ENCODE peak calls at places on chromosomes 16 and 17, in ten cellular contexts. C is heart right ventricle, E is Panc1, A is astrocyte, M is cardiac fibroblast, P is left lung, J is coronary artery, O is BJ, H is hepatocyte, L is kidney. B is an unnamed sample.

GRCh38 chr17:46872421-46872820 is 21.0 kb downstream of the WNT9B start:
- DNase-seq in L (peak), J (no peak), H (no peak), M (no peak), P (no peak), O (no peak), E (no peak), A (no peak), C (no peak), B (no peak)

GRCh38 chr17:69473801-69474170 is 59.3 kb downstream of the MAP2K6 start:
- DNase-seq in L (no peak), C (no peak), J (no peak), M (no peak), P (no peak), O (peak), A (peak), H (no peak), E (no peak), B (peak)

GRCh38 chr17:40518401-40519088 is 17.1 kb upstream of the TNS4 start:
- DNase-seq in L (no peak), A (peak), O (no peak), J (peak), E (no peak), H (peak), P (no peak), C (no peak), M (no peak), B (no peak)

GRCh38 chr16:27286446-27286845 is 17.9 kb upstream of the NSMCE1 start:
- DNase-seq in M (peak), P (no peak), O (peak), E (peak), L (no peak), C (peak), H (no peak), J (no peak), A (peak), B (peak)

GRCh38 chr17:70076831-70077230 is 1.8 kb downstream of the KCNJ16 start:
- DNase-seq in H (no peak), O (no peak), M (no peak), P (no peak), A (no peak), J (no peak), E (no peak), C (no peak), L (no peak), B (no peak)

GRCh38 chr17:55690105-55690508 is 32.6 kb downstream of the TMEM100 start:
- DNase-seq in E (no peak), M (no peak), O (no peak), C (no peak), L (no peak), H (no peak), A (no peak), P (no peak), J (no peak), B (no peak)

GRCh38 chr16:28974007-28974436 is 556 bp upstream of the SPNS1 start:
- DNase-seq in M (peak), J (no peak), H (peak), L (no peak), O (peak), E (no peak), C (peak), A (peak), P (peak), B (peak)

GRCh38 chr16:86029131-86029741 is 130.3 kb downstream of the IRF8 start:
- DNase-seq in P (no peak), H (peak), M (peak), C (peak), E (no peak), J (no peak), O (no peak), A (peak), L (peak), B (peak)

GRCh38 chr16:15855704-15856003 is 1.2 kb downstream of the MYH11 start:
- DNase-seq in A (no peak), H (no peak), E (no peak), O (no peak), J (no peak), M (no peak), P (no peak), C (no peak), L (no peak), B (no peak)

GRCh38 chr16:75095204-75095621 is 21.4 kb downstream of the LDHD start:
- DNase-seq in O (no peak), A (no peak), H (no peak), P (no peak), C (no peak), J (no peak), M (no peak), L (no peak), E (no peak), B (no peak)

GRCh38 chr16:27840311-27841060 is 223.0 kb downstream of the GSG1L start:
- DNase-seq in C (no peak), O (no peak), A (no peak), M (no peak), E (no peak), H (no peak), J (no peak), P (no peak), L (no peak), B (no peak)

GRCh38 chr17:21214777-21215541 is 998 bp upstream of the TMEM11 start:
- DNase-seq in A (peak), M (peak), J (no peak), L (no peak), P (no peak), C (peak), E (no peak), O (no peak), H (peak), B (peak)

GRCh38 chr17:44315760-44316731 is 7.6 kb downstream of the RUNDC3A start:
- DNase-seq in M (no peak), O (no peak), A (no peak), H (no peak), P (no peak), C (no peak), E (no peak), L (no peak), J (no peak), B (no peak)

GRCh38 chr17:76497699-76497978 is 3.6 kb downstream of the RHBDF2 start:
- DNase-seq in H (no peak), O (no peak), M (no peak), P (no peak), C (no peak), J (no peak), L (no peak), A (no peak), E (no peak), B (no peak)
- H3K4me3 ChIP-seq in H (no peak), O (peak), M (no peak), P (no peak), C (no peak), J (peak), L (no peak), A (no peak), E (peak), B (peak)

DNA sequence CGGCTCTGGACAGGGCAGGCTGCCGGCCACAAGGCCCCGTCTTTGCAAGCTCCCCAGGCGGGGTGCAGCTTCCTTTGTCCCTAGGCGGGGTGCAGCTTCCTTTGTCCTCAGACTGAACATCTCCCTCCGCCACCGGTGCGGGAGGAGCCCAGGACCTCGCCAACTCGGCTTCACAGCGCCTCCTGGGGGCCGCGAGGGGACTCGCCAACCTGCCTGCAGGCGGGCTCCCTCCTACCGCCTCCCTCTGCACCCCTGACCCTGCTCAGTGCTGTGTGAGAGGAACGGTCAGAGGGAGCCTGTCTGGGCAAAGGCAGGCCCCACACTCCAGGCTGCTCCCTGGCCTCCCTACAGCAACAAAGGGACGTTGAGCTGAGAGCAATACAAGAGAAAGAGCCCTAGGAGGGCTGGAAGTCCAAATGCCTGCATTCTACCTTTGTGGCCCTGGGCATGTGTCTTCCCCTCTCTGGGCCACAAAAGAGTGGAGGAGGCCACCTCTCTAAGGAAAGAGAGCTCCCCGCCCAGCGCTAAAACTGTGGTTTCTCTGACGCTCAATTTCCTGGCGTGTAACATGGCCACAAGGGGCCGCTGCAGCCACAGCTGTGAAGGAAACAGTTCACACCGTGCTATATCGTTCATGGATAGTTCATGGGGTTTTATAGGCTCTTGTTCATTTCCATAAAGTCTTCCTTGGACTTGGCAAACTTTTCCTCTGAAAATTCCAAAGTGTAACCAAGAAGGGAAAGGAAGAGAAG is 20.9 kb upstream of the KRT19 start:
- DNase-seq in M (peak), H (peak), J (peak), L (peak), E (no peak), A (peak), C (peak), O (no peak), P (peak), B (peak)
- TF ChIP-seq CTCF in M (peak), H (peak), J (peak), L (peak), E (peak), A (peak), C (peak), O (peak), P (peak), B (peak)

GRCh38 chr16:21283521-21284289 is 5.6 kb upstream of the CRYM start:
- DNase-seq in L (no peak), J (no peak), A (peak), M (peak), O (no peak), E (no peak), C (peak), H (peak), P (peak), B (peak)
- H3K4me3 ChIP-seq in L (peak), J (peak), A (peak), M (no peak), O (peak), E (peak), C (peak), H (peak), P (peak), B (peak)

DNA sequence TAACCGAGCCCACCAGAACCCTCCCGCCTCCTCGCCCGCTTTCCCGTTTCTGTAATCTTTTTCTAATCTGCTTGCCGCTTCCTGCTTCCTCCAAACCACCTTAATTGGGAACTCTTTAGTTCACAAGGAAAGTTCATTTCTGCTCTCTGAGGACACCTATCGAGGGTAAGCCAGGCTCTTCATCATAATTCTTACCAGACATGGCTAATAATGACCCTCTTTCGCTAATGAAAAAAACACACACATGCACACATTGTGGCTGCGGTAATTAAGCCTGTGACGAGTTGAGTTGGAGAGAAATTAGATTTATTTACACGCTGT is 100.7 kb downstream of the ZNF423 start:
- DNase-seq in L (no peak), P (no peak), O (no peak), A (peak), E (no peak), H (peak), M (peak), J (no peak), C (peak), B (peak)
- TF ChIP-seq CTCF in L (peak), P (peak), O (peak), A (peak), E (no peak), H (peak), M (peak), J (no peak), C (peak), B (peak)

GRCh38 chr16:68247400-68247799 is 2.2 kb downstream of the PLA2G15 start:
- DNase-seq in J (no peak), O (no peak), A (no peak), L (peak), M (no peak), E (no peak), H (no peak), P (no peak), C (no peak), B (no peak)

GRCh38 chr16:68247932-68248331 is 2.8 kb downstream of the PLA2G15 start:
- DNase-seq in P (no peak), M (no peak), H (no peak), A (no peak), O (no peak), C (no peak), L (peak), J (no peak), E (no peak), B (no peak)

GRCh38 chr16:68246121-68246520 is 948 bp downstream of the PLA2G15 start:
- DNase-seq in O (no peak), L (peak), J (no peak), H (no peak), A (no peak), M (no peak), P (no peak), C (no peak), E (no peak), B (no peak)

GRCh38 chr16:68244903-68245853 is at the start of gene PLA2G15:
- DNase-seq in L (peak), M (peak), O (no peak), J (peak), A (peak), P (peak), H (peak), C (peak), E (no peak), B (peak)

GRCh38 chr16:68246671-68247070 is 1.5 kb downstream of the PLA2G15 start:
- DNase-seq in H (no peak), M (no peak), C (no peak), P (no peak), A (no peak), O (no peak), L (no peak), E (no peak), J (no peak), B (no peak)
- H3K4me3 ChIP-seq in H (no peak), M (no peak), C (peak), P (no peak), A (no peak), O (no peak), L (peak), E (no peak), J (peak), B (no peak)

GRCh38 chr17:31574458-31574857 is 183.0 kb downstream of the RAB11FIP4 start:
- DNase-seq in C (no peak), A (no peak), L (no peak), H (no peak), M (no peak), O (no peak), P (peak), J (no peak), E (no peak), B (no peak)
- TF ChIP-seq CTCF in C (no peak), A (no peak), L (no peak), H (no peak), M (no peak), O (no peak), P (no peak), J (no peak), E (no peak), B (no peak)

GRCh38 chr17:2048805-2049204 is 6.1 kb upstream of the HIC1 start:
- DNase-seq in E (no peak), C (no peak), L (no peak), O (no peak), P (peak), H (no peak), M (no peak), A (no peak), J (no peak), B (no peak)
- H3K4me3 ChIP-seq in E (peak), C (no peak), L (peak), O (peak), P (no peak), H (no peak), M (no peak), A (no peak), J (peak), B (peak)

GRCh38 chr17:48037036-48037881 is at the start of gene COPZ2:
- DNase-seq in O (no peak), L (peak), A (no peak), C (peak), E (peak), J (no peak), P (peak), H (peak), M (peak), B (peak)
- TF ChIP-seq CTCF in O (peak), L (peak), A (peak), C (peak), E (peak), J (no peak), P (peak), H (peak), M (peak), B (peak)

B was measured in fibroblast of pulmonary artery.